ENCODE peak calls at places on chromosomes 13 and 19, in five cellular contexts. J is K562, M is HepG2, B is A549, L is GM12878. O is an unnamed sample.

GRCh38 chr13:41352935-41353801 is 42.1 kb downstream of the NAA16 start:
- DNase-seq in J (peak), M (peak), B (peak), L (peak), O (no peak)

GRCh38 chr19:591099-591958 is 1.6 kb downstream of the HCN2 start:
- DNase-seq in J (peak), M (no peak), B (no peak), L (no peak), O (peak)

GRCh38 chr19:46192990-46193650 is 36.4 kb upstream of the IGFL1 start:
- DNase-seq in J (peak), M (peak), B (peak), L (no peak), O (no peak)

GRCh38 chr13:109652536-109652935 is 133.8 kb downstream of the IRS2 start:
- DNase-seq in J (no peak), M (no peak), B (no peak), L (no peak), O (no peak)

GRCh38 chr19:55075366-55075998 is at the start of gene EPS8L1:
- DNase-seq in J (no peak), M (no peak), B (no peak), L (no peak), O (peak)

GRCh38 chr13:76035711-76036110 is 399.6 kb downstream of the LMO7 start:
- DNase-seq in J (no peak), M (no peak), B (no peak), L (no peak), O (no peak)

GRCh38 chr19:32581704-32582164 is 744 bp downstream of the PDCD5 start:
- DNase-seq in J (peak), M (no peak), B (peak), L (no peak), O (peak)

GRCh38 chr13:73040968-73041580 is 17.7 kb upstream of the KLF5 start:
- DNase-seq in J (no peak), M (peak), B (no peak), L (no peak), O (no peak)

GRCh38 chr13:110666255-110666533 is 39.7 kb downstream of the CARS2 start:
- DNase-seq in J (no peak), M (no peak), B (no peak), L (no peak), O (no peak)

GRCh38 chr13:39538826-39539555 is 64.0 kb downstream of the LHFPL6 start:
- DNase-seq in J (no peak), M (no peak), B (no peak), L (no peak), O (no peak)

GRCh38 chr13:25114220-25114619 is 18.3 kb downstream of the PABPC3 start:
- DNase-seq in J (peak), M (peak), B (peak), L (peak), O (peak)

GRCh38 chr19:33175886-33176669 is 18.1 kb upstream of the LRP3 start:
- DNase-seq in J (no peak), M (peak), B (peak), L (no peak), O (no peak)

GRCh38 chr19:46975918-46976782 is 43.5 kb upstream of the NPAS1 start:
- DNase-seq in J (no peak), M (peak), B (no peak), L (no peak), O (peak)

GRCh38 chr19:3125900-3126524 is 9.8 kb upstream of the GNA15 start:
- DNase-seq in J (peak), M (peak), B (peak), L (no peak), O (peak)

GRCh38 chr19:44585371-44586141 is 27.8 kb upstream of the IGSF23 start:
- DNase-seq in J (no peak), M (no peak), B (no peak), L (no peak), O (no peak)

GRCh38 chr19:32649751-32650150 is 25.2 kb downstream of the ANKRD27 start:
- DNase-seq in J (no peak), M (no peak), B (no peak), L (no peak), O (no peak)

GRCh38 chr19:47095707-47096704 is 17.6 kb downstream of the ZC3H4 start:
- DNase-seq in J (no peak), M (peak), B (peak), L (no peak), O (no peak)

GRCh38 chr19:13260883-13261653 is 110.9 kb downstream of the IER2 start:
- DNase-seq in J (peak), M (no peak), B (peak), L (peak), O (no peak)

GRCh38 chr13:110716235-110716505 is 2.7 kb downstream of the ING1 start:
- DNase-seq in J (no peak), M (peak), B (no peak), L (no peak), O (no peak)

GRCh38 chr19:16957151-16957662 is 68.4 kb downstream of the F2RL3 start:
- DNase-seq in J (no peak), M (no peak), B (no peak), L (no peak), O (no peak)

GRCh38 chr13:19618925-19619324 is 14.5 kb upstream of the MPHOSPH8 start:
- DNase-seq in J (peak), M (peak), B (no peak), L (no peak), O (peak)

GRCh38 chr13:99662678-99663077 is 161.4 kb downstream of the TM9SF2 start:
- DNase-seq in J (no peak), M (peak), B (no peak), L (no peak), O (no peak)

GRCh38 chr13:99663908-99664307 is 162.6 kb downstream of the TM9SF2 start:
- DNase-seq in J (no peak), M (no peak), B (no peak), L (no peak), O (no peak)

GRCh38 chr13:99665716-99666115 is 164.4 kb downstream of the TM9SF2 start:
- DNase-seq in J (no peak), M (no peak), B (no peak), L (no peak), O (no peak)

GRCh38 chr13:99663185-99663825 is 162.0 kb downstream of the TM9SF2 start:
- DNase-seq in J (no peak), M (no peak), B (no peak), L (no peak), O (no peak)

DNA sequence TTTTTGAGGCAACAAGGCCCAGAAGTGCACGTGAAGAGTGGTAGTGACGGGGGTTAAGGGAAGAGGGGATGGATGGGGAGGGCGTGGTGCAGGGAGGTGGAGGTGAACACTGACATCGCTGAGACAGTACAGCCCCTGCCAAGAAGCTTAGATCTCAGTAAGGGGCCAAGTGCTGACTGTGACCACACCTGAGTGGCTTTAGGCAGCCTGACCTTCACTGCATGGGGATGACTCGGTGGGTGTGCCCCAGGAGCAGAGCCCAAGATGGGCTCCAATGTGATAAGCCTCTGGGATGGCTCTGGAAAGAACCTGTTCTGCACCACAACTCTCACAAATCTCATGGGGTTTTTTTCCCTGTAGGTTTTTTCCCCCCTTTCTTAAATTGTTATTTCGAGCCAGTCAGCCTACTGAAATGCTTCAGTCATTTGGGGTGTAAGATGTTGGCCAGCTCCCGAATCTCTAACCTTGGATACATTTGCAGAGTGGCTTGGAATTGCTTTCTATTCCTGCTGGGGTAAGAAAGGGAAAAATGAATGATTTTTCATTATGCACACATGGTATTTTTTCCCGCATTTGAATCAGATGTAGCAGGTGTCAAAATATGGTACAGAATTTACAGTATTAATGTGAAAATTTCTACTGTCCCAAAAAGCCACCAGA is 165.0 kb downstream of the TM9SF2 start:
- DNase-seq in J (no peak), M (no peak), B (no peak), L (no peak), O (no peak)
- TF ChIP-seq ESRRA in J (no peak), M (no peak), B (no peak), L (no peak), O (no peak)

GRCh38 chr19:31451686-31452325 is 102.6 kb upstream of the TSHZ3 start:
- DNase-seq in J (no peak), M (no peak), B (no peak), L (no peak), O (no peak)
- TF ChIP-seq MAX in J (no peak), M (no peak), B (no peak), L (no peak), O (no peak)

GRCh38 chr13:113749956-113750355 is 9.1 kb upstream of the TMEM255B start:
- DNase-seq in J (no peak), M (no peak), B (no peak), L (no peak), O (no peak)
- TF ChIP-seq ESRRA in J (no peak), M (no peak), B (no peak), L (no peak), O (no peak)

DNA sequence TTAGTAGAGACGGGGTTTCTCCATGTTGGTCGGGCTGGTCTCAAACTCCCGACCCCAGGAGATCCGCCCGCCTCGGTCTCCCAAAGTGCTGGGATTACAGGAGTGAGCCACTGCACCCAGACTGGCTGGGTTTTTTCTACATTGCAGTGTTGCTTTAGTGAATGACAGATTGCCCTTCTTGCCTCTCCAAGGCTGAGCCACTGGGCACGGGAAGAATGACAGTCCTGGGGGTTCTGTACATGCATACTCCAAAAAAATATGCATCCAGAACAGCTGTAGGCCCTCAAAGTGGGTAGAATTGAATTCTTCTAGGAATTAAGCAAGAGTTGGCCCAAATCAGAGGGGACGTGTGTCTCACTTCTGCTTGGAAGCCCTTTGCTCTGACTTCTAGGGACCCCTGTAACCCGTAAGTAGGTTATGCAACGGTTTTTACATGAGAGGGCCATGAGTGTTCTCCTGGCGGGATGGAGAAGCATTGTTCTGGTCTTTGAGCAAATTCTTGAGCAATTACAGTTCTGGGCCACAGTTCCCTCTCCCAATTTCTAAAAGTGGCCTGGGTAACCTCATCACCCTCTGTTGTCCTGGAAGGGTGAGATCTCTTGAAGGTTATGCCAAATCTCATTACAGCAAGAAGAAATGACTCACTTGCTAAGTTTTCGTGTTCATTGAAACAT is 3.6 kb downstream of the ACTN4 start:
- DNase-seq in J (no peak), M (no peak), B (no peak), L (no peak), O (no peak)
- TF ChIP-seq MAX in J (no peak), M (no peak), B (no peak), L (no peak), O (no peak)

GRCh38 chr19:14346279-14346678 is 35.0 kb upstream of the ADGRE5 start:
- DNase-seq in J (no peak), M (no peak), B (no peak), L (no peak), O (no peak)

GRCh38 chr19:14350866-14351265 is 30.4 kb upstream of the ADGRE5 start:
- DNase-seq in J (peak), M (no peak), B (no peak), L (no peak), O (no peak)

GRCh38 chr19:14349426-14349825 is 31.8 kb upstream of the ADGRE5 start:
- DNase-seq in J (peak), M (no peak), B (no peak), L (no peak), O (no peak)

GRCh38 chr19:14350302-14350701 is 30.9 kb upstream of the ADGRE5 start:
- DNase-seq in J (peak), M (no peak), B (no peak), L (no peak), O (no peak)

DNA sequence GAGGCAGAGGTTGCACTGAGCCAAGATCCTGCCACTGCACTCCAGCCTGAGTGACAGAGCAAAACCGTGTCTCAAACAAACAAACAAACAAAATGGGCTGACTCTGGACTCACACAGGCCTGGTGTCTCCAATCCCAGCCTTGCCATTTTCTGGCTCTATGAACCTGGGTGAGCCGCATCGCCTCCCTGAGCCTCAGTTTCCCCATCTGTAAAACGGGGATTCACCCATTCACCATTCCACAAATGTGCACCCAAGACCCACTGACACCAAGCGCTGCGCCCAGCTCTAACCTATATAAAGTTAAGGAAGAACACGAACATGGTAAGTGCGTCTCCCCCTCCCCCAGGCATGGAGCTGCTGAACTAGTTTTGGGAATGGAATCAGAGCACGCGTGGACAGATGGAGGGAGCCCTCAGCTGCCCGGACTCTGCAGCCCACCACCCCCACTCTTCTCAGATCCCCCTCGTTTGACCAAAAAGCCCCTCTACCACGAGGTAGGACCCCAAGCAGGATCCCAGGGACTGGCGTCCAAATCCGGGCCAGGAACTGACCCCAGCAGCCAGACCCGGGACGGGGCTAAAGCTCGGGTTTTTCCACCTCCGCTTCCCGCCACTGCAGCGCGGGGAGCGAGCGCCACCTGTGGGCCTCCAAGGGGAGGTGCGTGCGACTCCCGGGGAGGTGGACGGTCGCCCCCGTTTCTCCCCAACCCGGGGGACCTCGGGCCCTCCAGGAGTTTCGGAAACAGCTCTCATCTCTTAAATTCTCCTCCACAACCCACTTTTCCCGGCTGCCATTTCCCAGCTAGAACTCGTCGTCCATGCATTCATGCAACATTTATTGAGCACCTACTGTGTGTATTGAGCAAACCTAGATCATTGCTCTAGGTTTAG is 33.0 kb upstream of the ADGRE5 start:
- DNase-seq in J (peak), M (peak), B (peak), L (no peak), O (peak)
- TF ChIP-seq ESRRA in J (no peak), M (no peak), B (no peak), L (no peak), O (no peak)

DNA sequence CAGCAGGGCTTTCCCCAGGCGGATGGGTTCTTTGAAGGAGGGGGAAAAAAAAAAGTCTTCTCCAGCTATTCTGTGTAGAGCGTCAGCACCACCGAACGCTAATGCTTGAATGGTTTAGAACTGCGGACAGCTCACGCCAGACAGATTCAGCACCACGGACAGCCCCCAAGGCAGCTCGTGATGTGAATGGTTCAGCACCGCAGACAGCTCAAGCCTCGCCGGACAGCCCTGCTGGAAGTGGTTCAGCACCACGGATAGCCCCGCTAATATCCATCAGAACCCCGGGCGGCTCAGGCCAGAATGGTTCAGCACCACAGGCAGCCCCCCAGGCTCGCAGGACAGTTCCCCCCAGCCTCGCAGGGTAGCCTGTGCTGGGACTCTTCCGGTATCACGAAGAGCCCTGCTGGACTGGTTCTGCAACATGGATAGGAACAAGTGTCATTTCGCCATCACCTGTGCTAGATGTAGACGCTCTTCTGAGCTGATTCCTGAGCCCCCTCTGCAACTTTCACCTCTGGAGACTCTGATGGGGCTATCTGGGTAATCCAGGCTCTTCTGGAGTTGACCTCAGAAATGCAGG is 4.9 kb upstream of the SMIM17 start:
- DNase-seq in J (peak), M (peak), B (peak), L (no peak), O (peak)
- TF ChIP-seq MAX in J (no peak), M (peak), B (no peak), L (no peak), O (peak)

GRCh38 chr13:32642316-32642715 is 56.1 kb downstream of the PDS5B start:
- DNase-seq in J (no peak), M (no peak), B (no peak), L (no peak), O (no peak)

GRCh38 chr13:32650705-32651311 is 64.6 kb downstream of the PDS5B start:
- DNase-seq in J (peak), M (peak), B (peak), L (peak), O (peak)

GRCh38 chr13:32645854-32646253 is 59.6 kb downstream of the PDS5B start:
- DNase-seq in J (no peak), M (no peak), B (no peak), L (peak), O (no peak)

GRCh38 chr13:32642858-32643257 is 56.6 kb downstream of the PDS5B start:
- DNase-seq in J (no peak), M (no peak), B (no peak), L (no peak), O (no peak)

DNA sequence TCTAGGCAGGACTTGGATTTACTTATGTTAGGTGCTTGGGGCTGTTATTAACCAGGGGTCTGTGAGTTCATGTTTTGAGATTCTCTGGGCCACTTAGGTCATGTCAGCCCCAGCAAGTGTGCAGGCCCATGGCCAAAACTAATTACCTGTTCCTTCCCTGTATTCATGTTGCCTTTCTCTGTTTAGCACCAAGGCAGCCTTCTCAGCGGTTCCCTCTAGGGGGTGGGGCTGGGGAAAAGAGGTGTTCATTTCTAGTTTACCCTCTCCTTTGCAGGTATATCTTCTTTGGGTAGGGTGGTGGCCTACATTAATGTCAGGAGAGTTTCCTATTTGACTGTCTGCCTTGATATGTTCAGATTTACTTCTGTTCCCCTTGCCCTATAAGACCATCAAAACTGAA is 61.7 kb downstream of the PDS5B start:
- DNase-seq in J (no peak), M (no peak), B (no peak), L (no peak), O (peak)
- TF ChIP-seq ESRRA in J (no peak), M (no peak), B (no peak), L (no peak), O (no peak)